ENCODE peak calls at places on chromosomes 6 and 20, in five cellular contexts. One of them, this sample, is unnamed.

GRCh38 chr20:37309941-37310590 is 20.6 kb downstream of the MANBAL start:
- DNase-seq in brain microvascular endothelial cell: no peak
- DNase-seq in CD4-positive, alpha-beta T cell: no peak
- DNase-seq in sigmoid colon: peak
- DNase-seq in fibroblast of lung: no peak
- DNase-seq in this sample: no peak

GRCh38 chr20:29497261-29497671 is 1760.2 kb upstream of the DEFB115 start:
- DNase-seq in CD4-positive, alpha-beta T cell: no peak
- DNase-seq in brain microvascular endothelial cell: no peak
- DNase-seq in sigmoid colon: no peak
- DNase-seq in fibroblast of lung: no peak
- DNase-seq in this sample: no peak

GRCh38 chr20:57881466-57882405 is 171.9 kb upstream of the PMEPA1 start:
- DNase-seq in sigmoid colon: peak
- DNase-seq in fibroblast of lung: no peak
- DNase-seq in CD4-positive, alpha-beta T cell: no peak
- DNase-seq in brain microvascular endothelial cell: no peak
- DNase-seq in this sample: no peak

GRCh38 chr6:3804981-3805380 is 44.2 kb upstream of the FAM50B start:
- DNase-seq in sigmoid colon: no peak
- DNase-seq in fibroblast of lung: no peak
- DNase-seq in brain microvascular endothelial cell: no peak
- DNase-seq in CD4-positive, alpha-beta T cell: no peak
- DNase-seq in this sample: no peak

GRCh38 chr20:3980260-3981131 is 34.9 kb downstream of the RNF24 start:
- DNase-seq in brain microvascular endothelial cell: peak
- DNase-seq in sigmoid colon: no peak
- DNase-seq in fibroblast of lung: peak
- DNase-seq in CD4-positive, alpha-beta T cell: no peak
- DNase-seq in this sample: no peak

GRCh38 chr6:11460001-11460668 is 77.4 kb upstream of the TMEM170B start:
- DNase-seq in CD4-positive, alpha-beta T cell: no peak
- DNase-seq in brain microvascular endothelial cell: peak
- DNase-seq in sigmoid colon: no peak
- DNase-seq in fibroblast of lung: peak
- DNase-seq in this sample: no peak

GRCh38 chr6:90156861-90157260 is 139.8 kb downstream of the BACH2 start:
- DNase-seq in sigmoid colon: no peak
- DNase-seq in fibroblast of lung: no peak
- DNase-seq in CD4-positive, alpha-beta T cell: peak
- DNase-seq in brain microvascular endothelial cell: no peak
- DNase-seq in this sample: no peak

GRCh38 chr6:81744136-81744535 is 8.3 kb downstream of the TENT5A start:
- DNase-seq in sigmoid colon: no peak
- DNase-seq in brain microvascular endothelial cell: no peak
- DNase-seq in fibroblast of lung: no peak
- DNase-seq in CD4-positive, alpha-beta T cell: no peak
- DNase-seq in this sample: no peak

GRCh38 chr6:160851031-160851430 is 140.5 kb upstream of the MAP3K4 start:
- DNase-seq in sigmoid colon: no peak
- DNase-seq in CD4-positive, alpha-beta T cell: no peak
- DNase-seq in brain microvascular endothelial cell: no peak
- DNase-seq in fibroblast of lung: no peak
- DNase-seq in this sample: no peak

GRCh38 chr6:159044899-159045727 is at the start of gene TAGAP:
- DNase-seq in CD4-positive, alpha-beta T cell: peak
- DNase-seq in fibroblast of lung: no peak
- DNase-seq in brain microvascular endothelial cell: peak
- DNase-seq in sigmoid colon: peak
- DNase-seq in this sample: no peak

GRCh38 chr20:34396408-34396807 is 33.3 kb downstream of the ITCH start:
- DNase-seq in sigmoid colon: no peak
- DNase-seq in CD4-positive, alpha-beta T cell: no peak
- DNase-seq in brain microvascular endothelial cell: no peak
- DNase-seq in fibroblast of lung: no peak
- DNase-seq in this sample: no peak

GRCh38 chr20:3730803-3731370 is 1.6 kb upstream of the HSPA12B start:
- DNase-seq in sigmoid colon: no peak
- DNase-seq in brain microvascular endothelial cell: no peak
- DNase-seq in CD4-positive, alpha-beta T cell: no peak
- DNase-seq in fibroblast of lung: no peak
- DNase-seq in this sample: no peak

DNA sequence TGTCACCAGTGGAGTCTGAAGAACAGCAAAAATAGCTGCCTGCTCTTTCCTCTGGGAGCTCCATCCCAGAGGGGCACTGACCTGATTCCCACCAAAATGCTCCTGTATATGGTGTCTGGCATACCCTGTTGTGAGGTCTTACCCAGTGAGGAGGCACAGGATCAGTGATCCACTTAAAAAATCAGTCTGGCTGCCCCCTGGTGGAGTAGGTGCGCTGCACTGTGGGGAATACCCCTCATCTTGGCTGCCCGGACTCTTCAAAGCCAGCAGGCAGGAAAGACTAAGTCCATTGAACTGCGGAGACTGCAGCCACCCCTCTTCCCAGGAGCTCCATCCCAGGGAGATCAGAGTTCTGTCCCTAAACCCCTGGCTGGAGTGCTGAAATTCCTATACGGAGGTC is 230.9 kb upstream of the HTR1E start:
- DNase-seq in CD4-positive, alpha-beta T cell: no peak
- DNase-seq in sigmoid colon: no peak
- DNase-seq in fibroblast of lung: no peak
- DNase-seq in brain microvascular endothelial cell: no peak
- DNase-seq in this sample: no peak
- TF ChIP-seq CTCF in CD4-positive, alpha-beta T cell: no peak
- TF ChIP-seq CTCF in sigmoid colon: no peak
- TF ChIP-seq CTCF in fibroblast of lung: no peak
- TF ChIP-seq CTCF in brain microvascular endothelial cell: no peak
- TF ChIP-seq CTCF in this sample: peak

GRCh38 chr6:46421239-46421638 is 70.0 kb downstream of the RCAN2 start:
- DNase-seq in brain microvascular endothelial cell: peak
- DNase-seq in CD4-positive, alpha-beta T cell: no peak
- DNase-seq in fibroblast of lung: no peak
- DNase-seq in sigmoid colon: no peak
- DNase-seq in this sample: no peak
- TF ChIP-seq CTCF in brain microvascular endothelial cell: peak
- TF ChIP-seq CTCF in CD4-positive, alpha-beta T cell: no peak
- TF ChIP-seq CTCF in fibroblast of lung: no peak
- TF ChIP-seq CTCF in sigmoid colon: no peak
- TF ChIP-seq CTCF in this sample: no peak

GRCh38 chr6:34981951-34982350 is 92.9 kb downstream of the ANKS1A start:
- DNase-seq in fibroblast of lung: peak
- DNase-seq in sigmoid colon: no peak
- DNase-seq in CD4-positive, alpha-beta T cell: no peak
- DNase-seq in brain microvascular endothelial cell: no peak
- DNase-seq in this sample: no peak

GRCh38 chr6:34984416-34984815 is 95.4 kb downstream of the ANKS1A start:
- DNase-seq in CD4-positive, alpha-beta T cell: no peak
- DNase-seq in brain microvascular endothelial cell: no peak
- DNase-seq in fibroblast of lung: no peak
- DNase-seq in sigmoid colon: no peak
- DNase-seq in this sample: no peak

GRCh38 chr6:34979994-34980393 is 90.9 kb downstream of the ANKS1A start:
- DNase-seq in sigmoid colon: no peak
- DNase-seq in brain microvascular endothelial cell: no peak
- DNase-seq in fibroblast of lung: no peak
- DNase-seq in CD4-positive, alpha-beta T cell: no peak
- DNase-seq in this sample: no peak

GRCh38 chr6:34985236-34985635 is 96.2 kb downstream of the ANKS1A start:
- DNase-seq in fibroblast of lung: no peak
- DNase-seq in brain microvascular endothelial cell: no peak
- DNase-seq in sigmoid colon: no peak
- DNase-seq in CD4-positive, alpha-beta T cell: no peak
- DNase-seq in this sample: no peak

GRCh38 chr6:34982424-34982852 is 93.4 kb downstream of the ANKS1A start:
- DNase-seq in sigmoid colon: no peak
- DNase-seq in brain microvascular endothelial cell: peak
- DNase-seq in fibroblast of lung: no peak
- DNase-seq in CD4-positive, alpha-beta T cell: no peak
- DNase-seq in this sample: no peak
- TF ChIP-seq CTCF in sigmoid colon: no peak
- TF ChIP-seq CTCF in brain microvascular endothelial cell: peak
- TF ChIP-seq CTCF in fibroblast of lung: peak
- TF ChIP-seq CTCF in CD4-positive, alpha-beta T cell: no peak
- TF ChIP-seq CTCF in this sample: peak

GRCh38 chr6:74410630-74411029 is 714.6 kb downstream of the CD109 start:
- DNase-seq in fibroblast of lung: peak
- DNase-seq in brain microvascular endothelial cell: no peak
- DNase-seq in CD4-positive, alpha-beta T cell: no peak
- DNase-seq in sigmoid colon: no peak
- DNase-seq in this sample: no peak

GRCh38 chr6:74415056-74415455 is 719.1 kb downstream of the CD109 start:
- DNase-seq in fibroblast of lung: no peak
- DNase-seq in brain microvascular endothelial cell: no peak
- DNase-seq in sigmoid colon: no peak
- DNase-seq in CD4-positive, alpha-beta T cell: no peak
- DNase-seq in this sample: no peak

GRCh38 chr6:74404366-74404765 is 708.4 kb downstream of the CD109 start:
- DNase-seq in fibroblast of lung: peak
- DNase-seq in CD4-positive, alpha-beta T cell: no peak
- DNase-seq in sigmoid colon: no peak
- DNase-seq in brain microvascular endothelial cell: no peak
- DNase-seq in this sample: no peak

GRCh38 chr6:74408844-74409243 is 712.8 kb downstream of the CD109 start:
- DNase-seq in sigmoid colon: no peak
- DNase-seq in fibroblast of lung: peak
- DNase-seq in CD4-positive, alpha-beta T cell: no peak
- DNase-seq in brain microvascular endothelial cell: peak
- DNase-seq in this sample: no peak

DNA sequence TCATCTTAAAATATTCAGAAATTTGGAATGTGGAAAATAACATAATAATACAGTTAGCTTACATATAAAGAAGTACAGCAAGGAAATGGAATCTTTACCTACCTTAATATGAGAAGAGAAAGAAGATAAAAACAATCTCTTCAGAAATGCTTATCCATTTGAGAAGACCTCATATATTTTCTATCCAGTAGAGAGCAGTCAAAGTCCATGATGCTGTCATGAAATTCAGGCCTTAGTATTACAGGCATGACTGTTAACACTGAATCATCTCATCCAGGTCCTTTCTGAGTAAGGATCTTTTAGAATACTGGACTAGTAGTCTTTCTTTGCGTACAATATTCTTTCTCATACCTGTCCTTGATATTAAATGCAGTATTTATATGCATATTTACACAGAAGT is 713.4 kb downstream of the CD109 start:
- DNase-seq in brain microvascular endothelial cell: peak
- DNase-seq in fibroblast of lung: peak
- DNase-seq in CD4-positive, alpha-beta T cell: no peak
- DNase-seq in sigmoid colon: no peak
- DNase-seq in this sample: no peak
- TF ChIP-seq CTCF in brain microvascular endothelial cell: peak
- TF ChIP-seq CTCF in fibroblast of lung: peak
- TF ChIP-seq CTCF in CD4-positive, alpha-beta T cell: no peak
- TF ChIP-seq CTCF in sigmoid colon: peak
- TF ChIP-seq CTCF in this sample: peak

This sample was measured in neural crest cell.